ENCODE peak calls at places on chromosome 3, in six cellular contexts. One of them, this sample, is unnamed.

GRCh38 chr3:178568152-178568753 is 32.0 kb downstream of the KCNMB2 start:
- DNase-seq in epithelial cell of esophagus: no peak
- DNase-seq in dorsolateral prefrontal cortex: no peak
- DNase-seq in CD8-positive, alpha-beta T cell: no peak
- DNase-seq in heart right ventricle: no peak
- DNase-seq in heart left ventricle: no peak
- DNase-seq in this sample: no peak

GRCh38 chr3:128889139-128889894 is 9.9 kb downstream of the ACAD9 start:
- DNase-seq in epithelial cell of esophagus: no peak
- DNase-seq in heart left ventricle: no peak
- DNase-seq in CD8-positive, alpha-beta T cell: no peak
- DNase-seq in dorsolateral prefrontal cortex: no peak
- DNase-seq in heart right ventricle: no peak
- DNase-seq in this sample: no peak

GRCh38 chr3:148062590-148062989 is 635.1 kb upstream of the AGTR1 start:
- DNase-seq in heart left ventricle: no peak
- DNase-seq in epithelial cell of esophagus: peak
- DNase-seq in dorsolateral prefrontal cortex: no peak
- DNase-seq in heart right ventricle: no peak
- DNase-seq in CD8-positive, alpha-beta T cell: no peak
- DNase-seq in this sample: no peak

GRCh38 chr3:182912476-182912875 is 67.9 kb downstream of the DCUN1D1 start:
- DNase-seq in CD8-positive, alpha-beta T cell: no peak
- DNase-seq in epithelial cell of esophagus: no peak
- DNase-seq in heart right ventricle: no peak
- DNase-seq in dorsolateral prefrontal cortex: peak
- DNase-seq in heart left ventricle: no peak
- DNase-seq in this sample: no peak

GRCh38 chr3:52088445-52089367 is 32.3 kb upstream of the DUSP7 start:
- DNase-seq in heart right ventricle: no peak
- DNase-seq in heart left ventricle: peak
- DNase-seq in dorsolateral prefrontal cortex: no peak
- DNase-seq in CD8-positive, alpha-beta T cell: no peak
- DNase-seq in epithelial cell of esophagus: no peak
- DNase-seq in this sample: peak

GRCh38 chr3:16174389-16174788 is at the start of gene GALNT15:
- DNase-seq in epithelial cell of esophagus: peak
- DNase-seq in heart right ventricle: peak
- DNase-seq in dorsolateral prefrontal cortex: peak
- DNase-seq in CD8-positive, alpha-beta T cell: no peak
- DNase-seq in heart left ventricle: peak
- DNase-seq in this sample: peak

GRCh38 chr3:59752925-59753324 is 703.1 kb upstream of the CFAP20DC start:
- DNase-seq in epithelial cell of esophagus: no peak
- DNase-seq in heart left ventricle: no peak
- DNase-seq in CD8-positive, alpha-beta T cell: no peak
- DNase-seq in dorsolateral prefrontal cortex: no peak
- DNase-seq in heart right ventricle: no peak
- DNase-seq in this sample: no peak

GRCh38 chr3:23650371-23651140 is 155.2 kb upstream of the UBE2E1 start:
- DNase-seq in dorsolateral prefrontal cortex: no peak
- DNase-seq in CD8-positive, alpha-beta T cell: no peak
- DNase-seq in heart left ventricle: no peak
- DNase-seq in epithelial cell of esophagus: peak
- DNase-seq in heart right ventricle: no peak
- DNase-seq in this sample: peak

GRCh38 chr3:130916507-130917167 is 22.8 kb downstream of the ATP2C1 start:
- DNase-seq in heart right ventricle: no peak
- DNase-seq in CD8-positive, alpha-beta T cell: no peak
- DNase-seq in heart left ventricle: no peak
- DNase-seq in epithelial cell of esophagus: no peak
- DNase-seq in dorsolateral prefrontal cortex: no peak
- DNase-seq in this sample: no peak

GRCh38 chr3:73503781-73504180 is 121.0 kb downstream of the PDZRN3 start:
- DNase-seq in epithelial cell of esophagus: no peak
- DNase-seq in heart right ventricle: no peak
- DNase-seq in dorsolateral prefrontal cortex: no peak
- DNase-seq in heart left ventricle: no peak
- DNase-seq in CD8-positive, alpha-beta T cell: no peak
- DNase-seq in this sample: peak

GRCh38 chr3:54243262-54243931 is 121.0 kb downstream of the CACNA2D3 start:
- DNase-seq in dorsolateral prefrontal cortex: peak
- DNase-seq in heart left ventricle: no peak
- DNase-seq in CD8-positive, alpha-beta T cell: no peak
- DNase-seq in heart right ventricle: no peak
- DNase-seq in epithelial cell of esophagus: peak
- DNase-seq in this sample: no peak

GRCh38 chr3:157871838-157872497 is 234.3 kb downstream of the SHOX2 start:
- DNase-seq in heart right ventricle: no peak
- DNase-seq in CD8-positive, alpha-beta T cell: no peak
- DNase-seq in epithelial cell of esophagus: no peak
- DNase-seq in heart left ventricle: no peak
- DNase-seq in dorsolateral prefrontal cortex: no peak
- DNase-seq in this sample: no peak

GRCh38 chr3:100407164-100407563 is 5.8 kb downstream of the LNP1 start:
- DNase-seq in CD8-positive, alpha-beta T cell: no peak
- DNase-seq in epithelial cell of esophagus: peak
- DNase-seq in dorsolateral prefrontal cortex: no peak
- DNase-seq in heart right ventricle: no peak
- DNase-seq in heart left ventricle: no peak
- DNase-seq in this sample: no peak

GRCh38 chr3:98903705-98904481 is 2.4 kb upstream of the DCBLD2 start:
- DNase-seq in epithelial cell of esophagus: no peak
- DNase-seq in heart left ventricle: no peak
- DNase-seq in dorsolateral prefrontal cortex: no peak
- DNase-seq in CD8-positive, alpha-beta T cell: no peak
- DNase-seq in heart right ventricle: no peak
- DNase-seq in this sample: no peak

GRCh38 chr3:29486087-29486486 is 205.2 kb downstream of the RBMS3 start:
- DNase-seq in dorsolateral prefrontal cortex: no peak
- DNase-seq in heart right ventricle: no peak
- DNase-seq in CD8-positive, alpha-beta T cell: no peak
- DNase-seq in heart left ventricle: no peak
- DNase-seq in epithelial cell of esophagus: peak
- DNase-seq in this sample: peak

DNA sequence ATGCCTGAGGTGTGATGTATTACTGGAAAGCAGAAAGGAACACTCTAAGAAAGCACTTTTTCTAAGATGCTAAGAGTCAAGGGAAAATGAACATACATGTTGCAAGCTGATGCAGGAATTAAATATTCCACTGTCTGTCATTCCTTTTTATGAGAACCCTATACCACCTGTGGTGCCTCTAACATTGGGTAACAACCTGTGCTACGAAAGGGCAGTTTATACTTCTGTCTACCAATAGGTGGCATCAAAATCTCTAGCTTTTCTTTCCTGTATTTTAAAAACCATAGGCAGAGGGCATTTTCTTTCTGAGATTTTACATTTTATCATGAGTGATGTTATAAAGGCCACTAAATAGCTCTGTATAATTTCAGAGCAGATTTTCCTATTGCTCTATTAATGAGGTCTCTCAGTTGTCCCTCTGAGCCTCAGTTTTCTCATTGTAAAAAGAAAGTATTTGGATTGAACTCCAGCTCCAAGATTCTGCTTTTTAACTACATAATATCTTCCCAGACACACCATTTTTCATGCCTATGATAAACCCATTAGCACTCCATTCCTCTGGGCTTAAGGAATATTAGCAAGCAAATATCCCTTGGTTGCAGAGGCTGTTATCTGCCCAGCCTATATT is 3.5 kb upstream of the CPNE4 start:
- DNase-seq in dorsolateral prefrontal cortex: no peak
- DNase-seq in CD8-positive, alpha-beta T cell: no peak
- DNase-seq in heart right ventricle: no peak
- DNase-seq in heart left ventricle: no peak
- DNase-seq in epithelial cell of esophagus: peak
- DNase-seq in this sample: peak
- TF ChIP-seq CTCF in dorsolateral prefrontal cortex: peak
- TF ChIP-seq CTCF in CD8-positive, alpha-beta T cell: no peak
- TF ChIP-seq CTCF in heart right ventricle: peak
- TF ChIP-seq CTCF in heart left ventricle: peak
- TF ChIP-seq CTCF in epithelial cell of esophagus: peak
- TF ChIP-seq CTCF in this sample: peak

DNA sequence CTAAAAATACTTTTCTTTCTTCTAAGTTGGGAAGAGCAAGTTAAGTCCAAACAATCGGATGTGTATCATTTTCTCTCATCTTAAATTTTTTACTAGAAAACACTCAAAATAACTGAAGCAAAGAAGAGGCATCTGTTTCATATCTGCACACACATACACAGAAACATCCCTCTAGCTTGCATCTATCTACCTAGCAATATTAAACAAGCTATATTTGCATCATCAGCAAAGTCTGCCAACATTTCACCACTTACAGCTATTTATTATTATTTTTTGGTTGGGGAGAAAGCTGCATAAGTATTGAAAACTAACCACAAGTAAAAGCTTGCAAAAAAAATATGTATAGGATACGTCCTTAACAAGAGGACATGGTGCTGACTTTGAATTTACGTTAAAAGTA is 1.9 kb downstream of the GOLIM4 start:
- DNase-seq in heart left ventricle: no peak
- DNase-seq in dorsolateral prefrontal cortex: no peak
- DNase-seq in heart right ventricle: no peak
- DNase-seq in CD8-positive, alpha-beta T cell: no peak
- DNase-seq in epithelial cell of esophagus: no peak
- DNase-seq in this sample: no peak
- H3K4me3 ChIP-seq in heart left ventricle: peak
- H3K4me3 ChIP-seq in dorsolateral prefrontal cortex: peak
- H3K4me3 ChIP-seq in heart right ventricle: peak
- H3K4me3 ChIP-seq in CD8-positive, alpha-beta T cell: no peak
- H3K4me3 ChIP-seq in epithelial cell of esophagus: peak
- H3K4me3 ChIP-seq in this sample: peak

GRCh38 chr3:184778426-184779332 is 33.3 kb upstream of the VPS8 start:
- DNase-seq in CD8-positive, alpha-beta T cell: no peak
- DNase-seq in heart right ventricle: no peak
- DNase-seq in epithelial cell of esophagus: no peak
- DNase-seq in heart left ventricle: no peak
- DNase-seq in dorsolateral prefrontal cortex: no peak
- DNase-seq in this sample: no peak

GRCh38 chr3:184780981-184781515 is 30.9 kb upstream of the VPS8 start:
- DNase-seq in CD8-positive, alpha-beta T cell: no peak
- DNase-seq in heart right ventricle: no peak
- DNase-seq in heart left ventricle: no peak
- DNase-seq in epithelial cell of esophagus: no peak
- DNase-seq in dorsolateral prefrontal cortex: no peak
- DNase-seq in this sample: no peak

GRCh38 chr3:184774996-184775715 is 36.8 kb upstream of the VPS8 start:
- DNase-seq in epithelial cell of esophagus: no peak
- DNase-seq in heart left ventricle: no peak
- DNase-seq in CD8-positive, alpha-beta T cell: no peak
- DNase-seq in dorsolateral prefrontal cortex: no peak
- DNase-seq in heart right ventricle: no peak
- DNase-seq in this sample: no peak

GRCh38 chr3:184776916-184777315 is 35.0 kb upstream of the VPS8 start:
- DNase-seq in CD8-positive, alpha-beta T cell: no peak
- DNase-seq in epithelial cell of esophagus: no peak
- DNase-seq in dorsolateral prefrontal cortex: no peak
- DNase-seq in heart left ventricle: no peak
- DNase-seq in heart right ventricle: no peak
- DNase-seq in this sample: no peak

DNA sequence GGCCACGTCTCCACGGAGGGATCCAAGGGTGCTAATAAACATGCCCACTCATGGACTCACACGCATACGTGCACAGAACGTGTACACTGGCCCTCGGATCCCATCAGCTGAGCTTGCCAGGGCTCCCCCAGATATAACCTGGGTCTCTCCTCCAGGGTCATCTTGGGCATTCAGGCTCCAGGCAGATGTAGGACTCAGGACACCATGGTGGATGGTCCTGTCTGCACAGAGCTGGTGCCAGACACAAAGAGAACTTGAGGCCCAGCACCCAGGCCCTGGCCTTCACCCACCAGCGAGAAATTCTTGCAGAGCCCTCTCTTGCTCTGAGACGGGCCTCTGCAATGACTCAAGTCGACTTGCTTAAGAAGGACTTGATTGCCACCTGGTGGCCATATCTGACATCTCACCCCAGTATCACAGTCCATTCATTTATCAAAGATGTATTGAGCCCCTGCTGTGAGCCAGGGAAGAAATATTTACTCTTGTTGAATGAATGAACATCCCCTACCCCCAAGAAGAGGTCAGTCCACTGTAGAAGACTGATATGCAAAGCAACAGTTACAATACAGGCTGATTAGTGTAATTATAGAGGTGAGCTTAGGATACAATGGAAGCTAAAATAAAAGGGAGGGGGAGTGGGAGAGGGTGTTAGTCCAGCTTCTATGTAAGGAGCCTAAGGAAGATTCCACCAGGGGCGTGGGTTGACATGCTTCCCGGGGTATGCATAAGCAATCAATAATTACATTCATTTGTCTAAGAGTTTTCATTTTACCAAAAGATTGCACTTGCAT is 34.2 kb upstream of the VPS8 start:
- DNase-seq in heart right ventricle: peak
- DNase-seq in epithelial cell of esophagus: peak
- DNase-seq in heart left ventricle: peak
- DNase-seq in dorsolateral prefrontal cortex: peak
- DNase-seq in CD8-positive, alpha-beta T cell: peak
- DNase-seq in this sample: peak
- TF ChIP-seq CTCF in heart right ventricle: peak
- TF ChIP-seq CTCF in epithelial cell of esophagus: peak
- TF ChIP-seq CTCF in heart left ventricle: peak
- TF ChIP-seq CTCF in dorsolateral prefrontal cortex: peak
- TF ChIP-seq CTCF in CD8-positive, alpha-beta T cell: peak
- TF ChIP-seq CTCF in this sample: peak

GRCh38 chr3:71304261-71304646 is 279.3 kb downstream of the FOXP1 start:
- DNase-seq in heart left ventricle: no peak
- DNase-seq in heart right ventricle: no peak
- DNase-seq in dorsolateral prefrontal cortex: no peak
- DNase-seq in epithelial cell of esophagus: no peak
- DNase-seq in CD8-positive, alpha-beta T cell: no peak
- DNase-seq in this sample: no peak

GRCh38 chr3:71303627-71304260 is 279.8 kb downstream of the FOXP1 start:
- DNase-seq in dorsolateral prefrontal cortex: no peak
- DNase-seq in heart left ventricle: no peak
- DNase-seq in heart right ventricle: no peak
- DNase-seq in CD8-positive, alpha-beta T cell: no peak
- DNase-seq in epithelial cell of esophagus: no peak
- DNase-seq in this sample: peak

GRCh38 chr3:71302604-71303003 is 280.9 kb downstream of the FOXP1 start:
- DNase-seq in CD8-positive, alpha-beta T cell: no peak
- DNase-seq in heart right ventricle: no peak
- DNase-seq in epithelial cell of esophagus: no peak
- DNase-seq in dorsolateral prefrontal cortex: no peak
- DNase-seq in heart left ventricle: no peak
- DNase-seq in this sample: no peak

GRCh38 chr3:71305246-71306206 is 278.0 kb downstream of the FOXP1 start:
- DNase-seq in dorsolateral prefrontal cortex: no peak
- DNase-seq in epithelial cell of esophagus: peak
- DNase-seq in heart right ventricle: peak
- DNase-seq in heart left ventricle: peak
- DNase-seq in CD8-positive, alpha-beta T cell: no peak
- DNase-seq in this sample: peak

DNA sequence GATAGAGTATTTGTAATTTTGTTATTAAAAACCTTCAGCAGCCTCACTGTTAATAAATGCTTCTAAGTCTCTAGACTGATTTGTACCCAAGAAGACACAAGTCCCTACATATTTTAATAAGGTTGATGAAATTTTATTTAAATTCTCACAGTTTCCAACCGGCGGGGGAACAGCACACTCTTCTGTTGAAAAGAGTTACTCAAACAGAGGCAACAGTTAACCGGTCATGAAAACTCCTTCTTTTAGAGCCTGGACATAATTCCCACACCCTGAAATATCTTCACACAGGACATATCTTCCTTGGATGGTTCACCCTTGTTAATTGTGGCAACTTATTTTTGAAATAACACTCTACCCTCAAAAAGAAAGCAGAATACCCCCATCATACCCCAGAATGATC is 278.8 kb downstream of the FOXP1 start:
- DNase-seq in CD8-positive, alpha-beta T cell: no peak
- DNase-seq in epithelial cell of esophagus: peak
- DNase-seq in dorsolateral prefrontal cortex: peak
- DNase-seq in heart left ventricle: no peak
- DNase-seq in heart right ventricle: peak
- DNase-seq in this sample: peak
- H3K4me3 ChIP-seq in CD8-positive, alpha-beta T cell: peak
- H3K4me3 ChIP-seq in epithelial cell of esophagus: no peak
- H3K4me3 ChIP-seq in dorsolateral prefrontal cortex: peak
- H3K4me3 ChIP-seq in heart left ventricle: peak
- H3K4me3 ChIP-seq in heart right ventricle: peak
- H3K4me3 ChIP-seq in this sample: peak